ENCODE peak calls at places on chromosome 16, in five cellular contexts. G, F, W, L and D are unnamed samples.

GRCh38 chr16:15598648-15599190 is 44.2 kb downstream of the MARF1 start:
- DNase-seq in G (no peak), F (no peak), W (no peak), L (no peak), D (no peak)

GRCh38 chr16:12434567-12434966 is 369.1 kb downstream of the CPPED1 start:
- DNase-seq in G (no peak), F (no peak), W (no peak), L (no peak), D (no peak)

GRCh38 chr16:27849621-27850020 is 213.9 kb downstream of the GSG1L start:
- DNase-seq in G (no peak), F (no peak), W (no peak), L (no peak), D (no peak)

GRCh38 chr16:6884002-6884401 is 448.6 kb upstream of the RBFOX1 start:
- DNase-seq in G (no peak), F (no peak), W (no peak), L (no peak), D (no peak)

GRCh38 chr16:67181346-67181745 is 2.4 kb downstream of the MATCAP1 start:
- DNase-seq in G (no peak), F (no peak), W (no peak), L (no peak), D (no peak)

GRCh38 chr16:48583075-48584065 is 26.6 kb downstream of the N4BP1 start:
- DNase-seq in G (no peak), F (no peak), W (no peak), L (no peak), D (no peak)

GRCh38 chr16:29667755-29668154 is 4.7 kb downstream of the SPN start:
- DNase-seq in G (no peak), F (no peak), W (no peak), L (no peak), D (no peak)

GRCh38 chr16:56424404-56424765 is 960 bp downstream of the AMFR start:
- DNase-seq in G (no peak), F (no peak), W (no peak), L (no peak), D (no peak)

GRCh38 chr16:16071631-16072244 is 122.3 kb downstream of the ABCC1 start:
- DNase-seq in G (no peak), F (no peak), W (no peak), L (no peak), D (no peak)

GRCh38 chr16:86483-86952 is 8.5 kb downstream of the MPG start:
- DNase-seq in G (no peak), F (no peak), W (no peak), L (no peak), D (no peak)

GRCh38 chr16:85249830-85250455 is 137.7 kb upstream of the CIBAR2 start:
- DNase-seq in G (no peak), F (no peak), W (no peak), L (no peak), D (no peak)

GRCh38 chr16:67393111-67393789 is at the start of gene TPPP3:
- DNase-seq in G (peak), F (peak), W (no peak), L (no peak), D (no peak)

GRCh38 chr16:28218109-28218508 is 6.3 kb upstream of the XPO6 start:
- DNase-seq in G (no peak), F (peak), W (peak), L (peak), D (peak)

GRCh38 chr16:10308305-10309193 is 77.3 kb upstream of the ATF7IP2 start:
- DNase-seq in G (peak), F (no peak), W (no peak), L (no peak), D (no peak)

GRCh38 chr16:15949210-15950166 is at the start of gene ABCC1:
- DNase-seq in G (no peak), F (peak), W (peak), L (peak), D (peak)

GRCh38 chr16:82055728-82056549 is 20.9 kb downstream of the HSD17B2 start:
- DNase-seq in G (no peak), F (no peak), W (no peak), L (no peak), D (no peak)

GRCh38 chr16:68370921-68371651 is 60.3 kb downstream of the PRMT7 start:
- DNase-seq in G (no peak), F (peak), W (no peak), L (no peak), D (peak)